ENCODE peak calls at places on chromosomes 6 and 20, in four cellular contexts. B, T, H and J are unnamed samples.

GRCh38 chr20:15297059-15297875 is 959.9 kb upstream of the FLRT3 start:
- DNase-seq in B (no peak), H (no peak), T (no peak), J (no peak)

GRCh38 chr6:127367023-127367375 is 23.6 kb upstream of the ECHDC1 start:
- DNase-seq in T (no peak), H (no peak), B (no peak), J (no peak)

GRCh38 chr6:129753422-129753821 is 43.4 kb upstream of the ARHGAP18 start:
- DNase-seq in T (no peak), H (no peak), B (no peak), J (no peak)

GRCh38 chr6:140921366-140922226 is 1211.1 kb upstream of the GJE1 start:
- DNase-seq in B (no peak), H (no peak), T (no peak), J (no peak)

GRCh38 chr6:37667050-37667814 is 30.5 kb downstream of the MDGA1 start:
- DNase-seq in T (no peak), H (no peak), B (no peak), J (no peak)

GRCh38 chr6:7899046-7899888 is 11.3 kb downstream of the TXNDC5 start:
- DNase-seq in B (no peak), H (no peak), T (no peak), J (no peak)

GRCh38 chr20:6530254-6530653 is 237.2 kb upstream of the BMP2 start:
- DNase-seq in T (no peak), H (no peak), B (no peak), J (no peak)

GRCh38 chr6:55212147-55212546 is 37.8 kb downstream of the HCRTR2 start:
- DNase-seq in T (no peak), H (no peak), B (no peak), J (no peak)

GRCh38 chr6:170110201-170111140 is 180.4 kb downstream of the DLL1 start:
- DNase-seq in H (peak; percentile 45), T (peak; percentile 43), B (no peak), J (no peak)

GRCh38 chr20:34558320-34559202 is at the start of gene MAP1LC3A:
- DNase-seq in B (peak; percentile 93), T (peak; percentile 98), H (peak; percentile 92), J (peak; percentile 90)

GRCh38 chr6:43074847-43075741 is 1.0 kb upstream of the PTK7 start:
- DNase-seq in H (no peak), T (no peak), B (no peak), J (no peak)

GRCh38 chr20:49608752-49609670 is 41.1 kb upstream of the PTGIS start:
- DNase-seq in B (peak; percentile 72), H (peak; percentile 88), T (peak; percentile 78), J (no peak)

GRCh38 chr6:28941681-28942448 is 18.1 kb upstream of the TRIM27 start:
- DNase-seq in B (no peak), T (no peak), H (no peak), J (no peak)

GRCh38 chr6:9086331-9086730 is 651.0 kb upstream of the SLC35B3 start:
- DNase-seq in T (no peak), B (no peak), H (no peak), J (no peak)

GRCh38 chr6:153170511-153170910 is 39.4 kb upstream of the RGS17 start:
- DNase-seq in T (no peak), B (no peak), H (no peak), J (no peak)

GRCh38 chr20:52820641-52821292 is 151.4 kb upstream of the TSHZ2 start:
- DNase-seq in T (no peak), H (no peak), B (no peak), J (no peak)

GRCh38 chr6:149335924-149336323 is 18.4 kb downstream of the TAB2 start:
- DNase-seq in T (no peak), H (no peak), B (no peak), J (no peak)

GRCh38 chr6:88866856-88867255 is 96.6 kb downstream of the RNGTT start:
- DNase-seq in T (no peak), B (no peak), H (no peak), J (no peak)

GRCh38 chr6:2396292-2396691 is 150.9 kb upstream of the GMDS start:
- DNase-seq in T (no peak), B (no peak), H (no peak), J (no peak)

GRCh38 chr6:56046576-56046975 is 171.2 kb upstream of the BMP5 start:
- DNase-seq in H (no peak), T (peak; percentile 86), B (no peak), J (peak; percentile 18)

GRCh38 chr20:19903168-19903676 is 113.9 kb upstream of the NAA20 start:
- DNase-seq in T (no peak), B (no peak), H (no peak), J (no peak)

GRCh38 chr6:13485923-13486557 is 1.4 kb downstream of the GFOD1 start:
- DNase-seq in T (peak; percentile 68), H (no peak), B (peak; percentile 6), J (no peak)

GRCh38 chr6:116536216-116536621 is 9.3 kb downstream of the TRAPPC3L start:
- DNase-seq in T (no peak), H (no peak), B (peak; percentile 30), J (no peak)
- TF ChIP-seq CTCF in T (peak; percentile 70), H (peak; percentile 65), B (peak; percentile 88), J (peak; percentile 57)

GRCh38 chr6:106300944-106301343 is 24.6 kb downstream of the ATG5 start:
- DNase-seq in B (no peak), T (no peak), H (no peak), J (no peak)
- TF ChIP-seq CTCF in B (peak; percentile 68), T (peak; percentile 16), H (no peak), J (peak; percentile 31)

GRCh38 chr20:673606-674005 is 2.0 kb downstream of the SCRT2 start:
- DNase-seq in B (no peak), T (no peak), H (no peak), J (no peak)

GRCh38 chr20:675453-676314 is at the start of gene SCRT2:
- DNase-seq in T (peak; percentile 83), H (peak; percentile 93), B (peak; percentile 85), J (no peak)

GRCh38 chr20:674936-675452 is 608 bp downstream of the SCRT2 start:
- DNase-seq in B (no peak), T (no peak), H (no peak), J (no peak)

GRCh38 chr20:671252-672030 is 4.2 kb downstream of the SCRT2 start:
- DNase-seq in H (no peak), T (no peak), B (no peak), J (no peak)

DNA sequence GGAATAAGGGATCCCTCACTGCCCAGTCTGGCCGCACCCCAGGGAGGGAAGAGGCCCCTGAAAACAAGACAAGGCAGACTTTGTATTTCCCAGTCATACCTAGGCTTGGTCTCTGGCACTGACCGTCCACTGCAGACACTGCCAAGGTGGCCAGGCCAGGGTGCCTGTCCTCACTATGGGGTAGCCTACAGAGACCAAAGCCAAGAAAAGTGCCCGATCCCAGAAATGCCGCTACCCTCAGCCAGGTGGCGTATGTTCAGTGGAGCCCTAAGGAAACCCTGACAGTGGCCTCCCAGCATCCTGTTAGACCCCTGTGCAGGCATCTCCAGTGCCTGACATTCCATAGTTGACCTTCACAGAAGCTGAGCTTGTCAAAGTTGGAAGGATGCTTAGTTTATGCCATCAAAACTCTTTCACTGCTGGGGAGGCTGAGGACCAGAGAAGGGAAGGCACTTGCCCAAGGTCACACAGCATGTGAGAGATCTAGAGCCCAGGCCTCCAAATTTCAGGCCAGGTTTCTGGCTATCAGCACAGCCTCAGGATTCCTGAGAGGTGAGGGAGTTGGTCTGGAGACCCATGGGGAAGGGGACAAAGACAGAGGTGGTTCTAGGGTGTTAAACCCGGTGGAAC is 2.5 kb downstream of the SCRT2 start:
- DNase-seq in B (no peak), H (no peak), T (no peak), J (no peak)
- TF ChIP-seq CTCF in B (peak; percentile 32), H (no peak), T (no peak), J (no peak)

GRCh38 chr20:31260326-31260932 is 3.0 kb downstream of the DEFB115 start:
- DNase-seq in B (no peak), T (no peak), H (no peak), J (no peak)
- TF ChIP-seq CTCF in B (peak; percentile 50), T (no peak), H (peak; percentile 12), J (no peak)

GRCh38 chr6:118894425-118895240 is 681 bp downstream of the ASF1A start:
- DNase-seq in H (peak; percentile 85), B (peak; percentile 52), T (peak; percentile 80), J (no peak)
- TF ChIP-seq CTCF in H (no peak), B (no peak), T (no peak), J (no peak)